ENCODE peak calls at places on chromosomes 3 and 15, in seven cellular contexts. M is tibial artery, Q is colonic mucosa, W is OCI-LY7, J is gastrocnemius medialis, C is A549, D is astrocyte. P is an unnamed sample.

GRCh38 chr15:34780725-34781124 is 14.6 kb downstream of the ACTC1 start:
- DNase-seq in M (no peak), Q (no peak), W (no peak), J (no peak), C (no peak), D (no peak), P (no peak)

GRCh38 chr3:177441281-177441812 is 244.1 kb upstream of the TBL1XR1 start:
- DNase-seq in M (no peak), Q (no peak), W (no peak), J (no peak), C (no peak), D (peak; percentile 81), P (no peak)

GRCh38 chr3:45881031-45882022 is 5.0 kb upstream of the CCR9 start:
- DNase-seq in M (no peak), Q (no peak), W (no peak), J (no peak), C (no peak), D (peak; percentile 51), P (no peak)

GRCh38 chr15:91566116-91566515 is 287.4 kb upstream of the SLCO3A1 start:
- DNase-seq in M (no peak), Q (no peak), W (no peak), J (no peak), C (no peak), D (no peak), P (no peak)

GRCh38 chr3:73561494-73561893 is 63.2 kb downstream of the PDZRN3 start:
- DNase-seq in M (no peak), Q (no peak), W (no peak), J (no peak), C (no peak), D (no peak), P (no peak)

GRCh38 chr3:15284121-15284889 is 48.1 kb downstream of the SH3BP5 start:
- DNase-seq in M (peak; percentile 66), Q (peak; percentile 49), W (no peak), J (no peak), C (no peak), D (peak; percentile 13), P (peak; percentile 43)

GRCh38 chr15:73196113-73196512 is 143.8 kb downstream of the NEO1 start:
- DNase-seq in M (no peak), Q (no peak), W (no peak), J (no peak), C (no peak), D (no peak), P (no peak)

GRCh38 chr15:83734487-83734886 is 80.6 kb downstream of the ADAMTSL3 start:
- DNase-seq in M (no peak), Q (no peak), W (no peak), J (no peak), C (no peak), D (no peak), P (no peak)

GRCh38 chr3:195556390-195556789 is 13.3 kb upstream of the PPP1R2 start:
- DNase-seq in M (no peak), Q (no peak), W (no peak), J (no peak), C (peak; percentile 54), D (no peak), P (no peak)

GRCh38 chr3:115165701-115166100 is 18.6 kb upstream of the ZBTB20 start:
- DNase-seq in M (no peak), Q (no peak), W (no peak), J (no peak), C (no peak), D (no peak), P (no peak)

GRCh38 chr15:85742186-85742751 is 52.5 kb downstream of the KLHL25 start:
- DNase-seq in M (no peak), Q (no peak), W (no peak), J (no peak), C (no peak), D (no peak), P (no peak)

GRCh38 chr3:39275052-39275451 is 4.8 kb downstream of the CX3CR1 start:
- DNase-seq in M (no peak), Q (no peak), W (no peak), J (no peak), C (no peak), D (no peak), P (no peak)

GRCh38 chr3:134680796-134681526 is 30.1 kb upstream of the KY start:
- DNase-seq in M (no peak), Q (no peak), W (no peak), J (peak; percentile 48), C (no peak), D (no peak), P (no peak)

GRCh38 chr3:9408546-9408945 is 11.1 kb downstream of the SETD5 start:
- DNase-seq in M (no peak), Q (no peak), W (no peak), J (no peak), C (no peak), D (no peak), P (no peak)
- H3K4me1 ChIP-seq in M (no peaks in the 10 kb centered on the region), Q (peaks cover 7% of the 10 kb centered on the region), W (peaks cover 48% of the 10 kb centered on the region), J (peaks cover 94% of the 10 kb centered on the region), C (peaks cover 60% of the 10 kb centered on the region), D (peaks cover 6% of the 10 kb centered on the region), P (peaks cover 99% of the 10 kb centered on the region)

GRCh38 chr3:106711650-106712049 is 665.6 kb upstream of the CCDC54 start:
- DNase-seq in M (no peak), Q (no peak), W (no peak), J (no peak), C (no peak), D (peak; percentile 88), P (no peak)

GRCh38 chr3:106707347-106707746 is 669.9 kb upstream of the CCDC54 start:
- DNase-seq in M (no peak), Q (no peak), W (no peak), J (no peak), C (no peak), D (no peak), P (no peak)

GRCh38 chr3:106714400-106714799 is 662.8 kb upstream of the CCDC54 start:
- DNase-seq in M (no peak), Q (no peak), W (no peak), J (no peak), C (no peak), D (no peak), P (no peak)

DNA sequence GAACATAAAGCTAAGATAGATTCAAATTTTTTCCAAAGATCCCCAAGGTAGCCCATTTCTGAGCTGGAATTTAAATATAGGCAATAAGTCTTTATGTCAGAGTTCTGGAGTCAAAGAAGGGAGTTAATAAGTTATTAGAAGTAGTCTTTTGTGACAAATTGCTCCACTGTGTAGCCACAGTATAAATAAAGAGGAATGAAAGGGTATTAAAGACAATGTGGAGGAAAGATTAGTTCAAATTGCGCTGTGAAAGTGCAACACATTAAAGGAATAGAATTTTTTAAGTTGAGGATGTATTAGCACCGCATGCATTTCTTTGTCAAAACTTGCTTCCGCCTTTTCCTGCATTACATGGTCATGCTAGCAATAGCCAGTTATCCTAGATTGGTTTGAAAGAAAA is 666.6 kb upstream of the CCDC54 start:
- DNase-seq in M (no peak), Q (no peak), W (no peak), J (no peak), C (no peak), D (no peak), P (no peak)
- TF ChIP-seq CTCF in M (no peak), Q (no peak), W (no peak), J (no peak), C (no peak), D (no peak), P (no peak)

GRCh38 chr15:47857384-47858168 is 140.3 kb downstream of the SEMA6D start:
- DNase-seq in M (no peak), Q (no peak), W (no peak), J (no peak), C (no peak), D (no peak), P (no peak)
- H3K9me3 ChIP-seq in M (no peaks in the 10 kb centered on the region), Q (no peaks in the 10 kb centered on the region), W (no peaks in the 10 kb centered on the region), J (no peaks in the 10 kb centered on the region), C (no peaks in the 10 kb centered on the region), D (no peaks in the 10 kb centered on the region), P (no peaks in the 10 kb centered on the region)

DNA sequence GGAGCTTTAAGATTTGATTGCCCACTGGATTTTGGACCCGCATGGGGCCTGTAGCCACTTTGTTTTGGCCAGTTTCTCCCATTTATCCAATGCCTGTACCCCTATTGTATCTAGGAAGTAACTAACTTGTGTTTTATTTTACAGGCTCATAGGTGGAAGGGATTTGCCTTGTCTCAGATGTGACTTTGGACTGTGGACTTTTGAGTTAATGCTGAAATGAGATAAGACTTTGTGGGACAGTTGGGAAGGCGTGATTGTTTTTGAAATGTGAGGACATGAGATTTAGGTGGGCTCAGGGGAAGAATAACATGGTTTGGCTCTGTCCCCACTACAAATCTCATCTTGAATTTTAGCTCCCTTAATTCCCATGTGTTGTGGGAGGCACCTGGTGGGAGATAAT is 30.7 kb upstream of the NECTIN3 start:
- DNase-seq in M (no peak), Q (no peak), W (no peak), J (no peak), C (no peak), D (no peak), P (no peak)
- H3K4me1 ChIP-seq in M (no peaks in the 10 kb centered on the region), Q (no peaks in the 10 kb centered on the region), W (no peaks in the 10 kb centered on the region), J (no peaks in the 10 kb centered on the region), C (no peaks in the 10 kb centered on the region), D (no peaks in the 10 kb centered on the region), P (no peaks in the 10 kb centered on the region)

GRCh38 chr3:14092464-14092863 is 32.2 kb downstream of the CHCHD4 start:
- DNase-seq in M (no peak), Q (no peak), W (no peak), J (no peak), C (no peak), D (no peak), P (no peak)
- TF ChIP-seq CTCF in M (no peak), Q (no peak), W (no peak), J (no peak), C (no peak), D (no peak), P (no peak)

GRCh38 chr3:4471907-4472306 is 4.8 kb upstream of the SUMF1 start:
- DNase-seq in M (no peak), Q (no peak), W (no peak), J (no peak), C (no peak), D (no peak), P (no peak)

GRCh38 chr3:4472312-4472711 is 5.2 kb upstream of the SUMF1 start:
- DNase-seq in M (no peak), Q (no peak), W (no peak), J (no peak), C (no peak), D (no peak), P (no peak)

GRCh38 chr3:4472766-4473165 is 5.7 kb upstream of the SUMF1 start:
- DNase-seq in M (no peak), Q (no peak), W (no peak), J (no peak), C (no peak), D (no peak), P (no peak)

GRCh38 chr3:4476507-4476906 is 9.4 kb upstream of the SUMF1 start:
- DNase-seq in M (no peak), Q (no peak), W (no peak), J (no peak), C (no peak), D (no peak), P (no peak)

GRCh38 chr3:4474683-4475490 is 7.8 kb upstream of the SUMF1 start:
- DNase-seq in M (peak; percentile 88), Q (no peak), W (no peak), J (no peak), C (peak; percentile 16), D (peak; percentile 74), P (peak; percentile 26)
- H3K9me3 ChIP-seq in M (no peaks in the 10 kb centered on the region), Q (no peaks in the 10 kb centered on the region), W (no peaks in the 10 kb centered on the region), J (no peaks in the 10 kb centered on the region), C (no peaks in the 10 kb centered on the region), D (no peaks in the 10 kb centered on the region), P (no peaks in the 10 kb centered on the region)